ENCODE peak calls at places on chromosome 13, in seven cellular contexts. One of them, this sample, is unnamed.

GRCh38 chr13:50365683-50366391 is 350.6 kb downstream of the KCNRG start:
- DNase-seq in GM12878: peak; percentile 67
- DNase-seq in SK-N-SH: no peak
- DNase-seq in HepG2: peak; percentile 61
- DNase-seq in HCT116: no peak
- DNase-seq in H1: no peak
- DNase-seq in K562: no peak
- DNase-seq in this sample: no peak

GRCh38 chr13:66691149-66691548 is 539.0 kb downstream of the PCDH9 start:
- DNase-seq in GM12878: no peak
- DNase-seq in SK-N-SH: no peak
- DNase-seq in HepG2: no peak
- DNase-seq in HCT116: no peak
- DNase-seq in H1: no peak
- DNase-seq in K562: no peak
- DNase-seq in this sample: no peak

GRCh38 chr13:60329221-60329983 is 67.6 kb upstream of the TDRD3 start:
- DNase-seq in GM12878: peak; percentile 7
- DNase-seq in SK-N-SH: peak; percentile 41
- DNase-seq in HepG2: peak; percentile 12
- DNase-seq in HCT116: peak; percentile 18
- DNase-seq in H1: peak; percentile 71
- DNase-seq in K562: peak; percentile 32
- DNase-seq in this sample: no peak

GRCh38 chr13:106336663-106337062 is 198.8 kb downstream of the EFNB2 start:
- DNase-seq in GM12878: no peak
- DNase-seq in SK-N-SH: no peak
- DNase-seq in HepG2: no peak
- DNase-seq in HCT116: no peak
- DNase-seq in H1: no peak
- DNase-seq in K562: no peak
- DNase-seq in this sample: peak; percentile 18

GRCh38 chr13:104024416-104025170 is 958.4 kb upstream of the SLC10A2 start:
- DNase-seq in GM12878: no peak
- DNase-seq in SK-N-SH: no peak
- DNase-seq in HepG2: no peak
- DNase-seq in HCT116: no peak
- DNase-seq in H1: no peak
- DNase-seq in K562: no peak
- DNase-seq in this sample: peak; percentile 35

GRCh38 chr13:33968520-33969507 is 150.9 kb downstream of the RFC3 start:
- DNase-seq in GM12878: no peak
- DNase-seq in SK-N-SH: no peak
- DNase-seq in HepG2: peak; percentile 96
- DNase-seq in HCT116: no peak
- DNase-seq in H1: no peak
- DNase-seq in K562: no peak
- DNase-seq in this sample: peak; percentile 3

GRCh38 chr13:97364031-97364430 is 69.9 kb upstream of the RAP2A start:
- DNase-seq in GM12878: no peak
- DNase-seq in SK-N-SH: no peak
- DNase-seq in HepG2: no peak
- DNase-seq in HCT116: no peak
- DNase-seq in H1: no peak
- DNase-seq in K562: no peak
- DNase-seq in this sample: no peak

GRCh38 chr13:81779896-81780295 is 1439.0 kb upstream of the SPRY2 start:
- DNase-seq in GM12878: no peak
- DNase-seq in SK-N-SH: no peak
- DNase-seq in HepG2: no peak
- DNase-seq in HCT116: no peak
- DNase-seq in H1: no peak
- DNase-seq in K562: no peak
- DNase-seq in this sample: no peak

GRCh38 chr13:27182844-27183497 is 11.4 kb upstream of the USP12 start:
- DNase-seq in GM12878: no peak
- DNase-seq in SK-N-SH: no peak
- DNase-seq in HepG2: peak; percentile 67
- DNase-seq in HCT116: peak; percentile 78
- DNase-seq in H1: no peak
- DNase-seq in K562: peak; percentile 58
- DNase-seq in this sample: no peak

GRCh38 chr13:29429496-29429895 is 166.0 kb downstream of the SLC7A1 start:
- DNase-seq in GM12878: no peak
- DNase-seq in SK-N-SH: no peak
- DNase-seq in HepG2: no peak
- DNase-seq in HCT116: no peak
- DNase-seq in H1: no peak
- DNase-seq in K562: no peak
- DNase-seq in this sample: no peak

GRCh38 chr13:82011355-82011754 is 1670.4 kb upstream of the SPRY2 start:
- DNase-seq in GM12878: no peak
- DNase-seq in SK-N-SH: no peak
- DNase-seq in HepG2: no peak
- DNase-seq in HCT116: no peak
- DNase-seq in H1: no peak
- DNase-seq in K562: no peak
- DNase-seq in this sample: no peak

GRCh38 chr13:110327036-110327790 is 20.1 kb downstream of the COL4A2 start:
- DNase-seq in GM12878: no peak
- DNase-seq in SK-N-SH: no peak
- DNase-seq in HepG2: no peak
- DNase-seq in HCT116: no peak
- DNase-seq in H1: no peak
- DNase-seq in K562: no peak
- DNase-seq in this sample: no peak

GRCh38 chr13:50917572-50917971 is 8.0 kb downstream of the RNASEH2B start:
- DNase-seq in GM12878: no peak
- DNase-seq in SK-N-SH: no peak
- DNase-seq in HepG2: no peak
- DNase-seq in HCT116: no peak
- DNase-seq in H1: no peak
- DNase-seq in K562: no peak
- DNase-seq in this sample: no peak

GRCh38 chr13:111912453-111912866 is 154.5 kb upstream of the SOX1 start:
- DNase-seq in GM12878: no peak
- DNase-seq in SK-N-SH: no peak
- DNase-seq in HepG2: no peak
- DNase-seq in HCT116: no peak
- DNase-seq in H1: peak; percentile 16
- DNase-seq in K562: no peak
- DNase-seq in this sample: no peak

GRCh38 chr13:24802074-24802473 is 38.1 kb downstream of the RNF17 start:
- DNase-seq in GM12878: no peak
- DNase-seq in SK-N-SH: no peak
- DNase-seq in HepG2: no peak
- DNase-seq in HCT116: no peak
- DNase-seq in H1: no peak
- DNase-seq in K562: no peak
- DNase-seq in this sample: no peak

GRCh38 chr13:77853701-77854100 is 64.9 kb downstream of the EDNRB start:
- DNase-seq in GM12878: no peak
- DNase-seq in SK-N-SH: no peak
- DNase-seq in HepG2: no peak
- DNase-seq in HCT116: no peak
- DNase-seq in H1: no peak
- DNase-seq in K562: no peak
- DNase-seq in this sample: no peak

GRCh38 chr13:73365681-73366080 is 306.9 kb downstream of the KLF5 start:
- DNase-seq in GM12878: no peak
- DNase-seq in SK-N-SH: no peak
- DNase-seq in HepG2: no peak
- DNase-seq in HCT116: no peak
- DNase-seq in H1: no peak
- DNase-seq in K562: no peak
- DNase-seq in this sample: no peak

GRCh38 chr13:38636756-38637155 is 50.1 kb upstream of the FREM2 start:
- DNase-seq in GM12878: no peak
- DNase-seq in SK-N-SH: no peak
- DNase-seq in HepG2: no peak
- DNase-seq in HCT116: no peak
- DNase-seq in H1: no peak
- DNase-seq in K562: no peak
- DNase-seq in this sample: no peak

GRCh38 chr13:40503966-40504591 is 162.4 kb downstream of the FOXO1 start:
- DNase-seq in GM12878: no peak
- DNase-seq in SK-N-SH: no peak
- DNase-seq in HepG2: peak; percentile 99
- DNase-seq in HCT116: no peak
- DNase-seq in H1: no peak
- DNase-seq in K562: no peak
- DNase-seq in this sample: peak; percentile 42

GRCh38 chr13:113646376-113646775 is 11.6 kb downstream of the ATP4B start:
- DNase-seq in GM12878: no peak
- DNase-seq in SK-N-SH: no peak
- DNase-seq in HepG2: no peak
- DNase-seq in HCT116: no peak
- DNase-seq in H1: no peak
- DNase-seq in K562: no peak
- DNase-seq in this sample: no peak

GRCh38 chr13:40941581-40941980 is 77.5 kb downstream of the ELF1 start:
- DNase-seq in GM12878: no peak
- DNase-seq in SK-N-SH: no peak
- DNase-seq in HepG2: no peak
- DNase-seq in HCT116: no peak
- DNase-seq in H1: no peak
- DNase-seq in K562: no peak
- DNase-seq in this sample: no peak

GRCh38 chr13:79679334-79679733 is 198.4 kb downstream of the NDFIP2 start:
- DNase-seq in GM12878: no peak
- DNase-seq in SK-N-SH: peak; percentile 12
- DNase-seq in HepG2: peak; percentile 53
- DNase-seq in HCT116: peak; percentile 56
- DNase-seq in H1: peak; percentile 77
- DNase-seq in K562: peak; percentile 33
- DNase-seq in this sample: peak; percentile 75

DNA sequence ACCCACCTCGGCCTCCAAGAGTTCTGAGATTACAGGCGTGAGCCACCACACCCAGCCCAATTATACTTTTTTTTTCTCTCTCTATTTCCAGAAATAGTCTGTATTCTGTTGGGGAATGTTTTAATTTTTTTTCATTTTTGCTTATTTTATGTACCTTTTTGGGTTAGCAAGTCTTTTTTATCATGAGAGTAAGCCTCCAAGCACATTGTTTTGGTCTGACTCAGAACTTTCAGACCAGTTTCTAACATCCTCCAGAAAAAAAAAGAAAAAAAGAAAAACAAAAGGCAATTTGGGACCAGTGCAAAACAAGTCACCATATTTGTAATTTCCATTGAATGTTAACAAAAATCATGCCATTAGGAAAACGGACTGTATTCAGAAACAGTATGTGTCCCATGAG is 1465.5 kb downstream of the SLITRK5 start:
- DNase-seq in GM12878: no peak
- DNase-seq in SK-N-SH: no peak
- DNase-seq in HepG2: no peak
- DNase-seq in HCT116: no peak
- DNase-seq in H1: no peak
- DNase-seq in K562: no peak
- DNase-seq in this sample: no peak
- TF ChIP-seq JUND in GM12878: no peak
- TF ChIP-seq JUND in SK-N-SH: no peak
- TF ChIP-seq JUND in HepG2: no peak
- TF ChIP-seq JUND in HCT116: no peak
- TF ChIP-seq JUND in H1: no peak
- TF ChIP-seq JUND in K562: no peak
- TF ChIP-seq JUND in this sample: no peak

GRCh38 chr13:30572859-30573275 is 44.9 kb upstream of the USPL1 start:
- DNase-seq in GM12878: peak; percentile 28
- DNase-seq in SK-N-SH: peak; percentile 15
- DNase-seq in HepG2: peak; percentile 12
- DNase-seq in HCT116: no peak
- DNase-seq in H1: no peak
- DNase-seq in K562: no peak
- DNase-seq in this sample: peak; percentile 13

GRCh38 chr13:30576528-30576927 is 41.2 kb upstream of the USPL1 start:
- DNase-seq in GM12878: no peak
- DNase-seq in SK-N-SH: no peak
- DNase-seq in HepG2: peak; percentile 1
- DNase-seq in HCT116: no peak
- DNase-seq in H1: no peak
- DNase-seq in K562: no peak
- DNase-seq in this sample: no peak

GRCh38 chr13:30580852-30581502 is 36.7 kb upstream of the USPL1 start:
- DNase-seq in GM12878: no peak
- DNase-seq in SK-N-SH: no peak
- DNase-seq in HepG2: no peak
- DNase-seq in HCT116: no peak
- DNase-seq in H1: no peak
- DNase-seq in K562: no peak
- DNase-seq in this sample: no peak

GRCh38 chr13:30581582-30581981 is 36.1 kb upstream of the USPL1 start:
- DNase-seq in GM12878: no peak
- DNase-seq in SK-N-SH: no peak
- DNase-seq in HepG2: peak; percentile 8
- DNase-seq in HCT116: peak; percentile 29
- DNase-seq in H1: no peak
- DNase-seq in K562: no peak
- DNase-seq in this sample: no peak

GRCh38 chr13:30577381-30577780 is 40.3 kb upstream of the USPL1 start:
- DNase-seq in GM12878: peak; percentile 72
- DNase-seq in SK-N-SH: no peak
- DNase-seq in HepG2: peak; percentile 13
- DNase-seq in HCT116: peak; percentile 57
- DNase-seq in H1: no peak
- DNase-seq in K562: no peak
- DNase-seq in this sample: no peak
- TF ChIP-seq JUND in GM12878: no peak
- TF ChIP-seq JUND in SK-N-SH: peak; percentile 53
- TF ChIP-seq JUND in HepG2: no peak
- TF ChIP-seq JUND in HCT116: peak; percentile 37
- TF ChIP-seq JUND in H1: no peak
- TF ChIP-seq JUND in K562: peak; percentile 82
- TF ChIP-seq JUND in this sample: no peak

GRCh38 chr13:36362251-36362650 is 16.1 kb upstream of the SPART start:
- DNase-seq in GM12878: no peak
- DNase-seq in SK-N-SH: no peak
- DNase-seq in HepG2: no peak
- DNase-seq in HCT116: no peak
- DNase-seq in H1: no peak
- DNase-seq in K562: no peak
- DNase-seq in this sample: no peak
- TF ChIP-seq JUND in GM12878: no peak
- TF ChIP-seq JUND in SK-N-SH: no peak
- TF ChIP-seq JUND in HepG2: no peak
- TF ChIP-seq JUND in HCT116: no peak
- TF ChIP-seq JUND in H1: no peak
- TF ChIP-seq JUND in K562: no peak
- TF ChIP-seq JUND in this sample: no peak

DNA sequence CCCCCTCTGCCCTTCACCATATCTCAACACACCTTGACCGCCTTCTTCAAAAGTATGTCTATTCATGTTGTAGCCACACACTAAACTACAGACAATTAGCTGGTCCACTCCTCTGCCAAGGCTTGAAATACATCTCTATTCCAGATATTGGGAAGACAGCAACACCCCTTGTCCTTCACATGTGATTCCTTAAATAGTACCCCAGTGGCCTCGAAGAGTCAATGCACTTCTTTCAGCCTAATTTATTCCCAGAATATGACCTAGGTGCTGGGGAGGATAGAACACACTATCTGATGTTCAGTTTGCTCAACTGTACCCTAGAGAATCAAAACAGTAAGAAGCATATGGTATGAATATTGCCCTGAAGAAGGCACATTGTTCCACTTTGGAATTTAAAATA is 82.4 kb upstream of the DACH1 start:
- DNase-seq in GM12878: no peak
- DNase-seq in SK-N-SH: no peak
- DNase-seq in HepG2: no peak
- DNase-seq in HCT116: no peak
- DNase-seq in H1: no peak
- DNase-seq in K562: no peak
- DNase-seq in this sample: no peak
- TF ChIP-seq JUND in GM12878: no peak
- TF ChIP-seq JUND in SK-N-SH: no peak
- TF ChIP-seq JUND in HepG2: no peak
- TF ChIP-seq JUND in HCT116: no peak
- TF ChIP-seq JUND in H1: no peak
- TF ChIP-seq JUND in K562: no peak
- TF ChIP-seq JUND in this sample: no peak

This sample was measured in T47D.